ENCODE peak calls at places on chromosome 12, in nine cellular contexts. K is NT2/D1, J is psoas muscle, M is IMR-90, E is astrocyte, V is left lung, R is cardiac muscle cell, A is tibial nerve, Y is neural progenitor cell. G is an unnamed sample.
A peak's percentile ranks its signal among the peaks of the same experiment; 100 is the strongest.

GRCh38 chr12:79522657-79523386 is 167.9 kb downstream of the PAWR start:
- DNase-seq in K (no peak), J (no peak), M (no peak), E (no peak), V (no peak), R (no peak), A (no peak), Y (no peak), G (no peak)

GRCh38 chr12:120229583-120230325 is 28.8 kb upstream of the RPLP0 start:
- DNase-seq in K (no peak), J (no peak), M (no peak), E (no peak), V (no peak), R (peak; percentile 61), A (no peak), Y (peak; percentile 33), G (no peak)

GRCh38 chr12:15664491-15664890 is 124.7 kb downstream of the EPS8 start:
- DNase-seq in K (no peak), J (no peak), M (peak; percentile 56), E (peak; percentile 73), V (no peak), R (peak; percentile 53), A (no peak), Y (no peak), G (no peak)

GRCh38 chr12:4147051-4147481 is 126.5 kb upstream of the CCND2 start:
- DNase-seq in K (no peak), J (no peak), M (no peak), E (no peak), V (no peak), R (no peak), A (no peak), Y (no peak), G (no peak)

GRCh38 chr12:97595423-97595822 is 132.8 kb downstream of the RMST start:
- DNase-seq in K (no peak), J (no peak), M (no peak), E (no peak), V (no peak), R (no peak), A (no peak), Y (no peak), G (no peak)

GRCh38 chr12:30753233-30753632 is 1.5 kb downstream of the CAPRIN2 start:
- DNase-seq in K (peak; percentile 69), J (no peak), M (peak; percentile 39), E (peak; percentile 37), V (no peak), R (peak; percentile 66), A (no peak), Y (peak; percentile 60), G (no peak)

GRCh38 chr12:46404225-46404631 is 31.7 kb upstream of the SLC38A2 start:
- DNase-seq in K (no peak), J (no peak), M (peak; percentile 61), E (peak; percentile 97), V (no peak), R (peak; percentile 91), A (no peak), Y (no peak), G (no peak)

GRCh38 chr12:2161478-2161877 is 108.7 kb downstream of the CACNA1C start:
- DNase-seq in K (no peak), J (peak; percentile 85), M (no peak), E (peak; percentile 74), V (no peak), R (peak; percentile 81), A (peak; percentile 77), Y (no peak), G (no peak)

GRCh38 chr12:109291531-109292341 is 17.3 kb downstream of the FOXN4 start:
- DNase-seq in K (peak; percentile 55), J (peak; percentile 70), M (no peak), E (peak; percentile 16), V (no peak), R (peak; percentile 41), A (no peak), Y (peak; percentile 96), G (no peak)

GRCh38 chr12:51678086-51678724 is 87.2 kb downstream of the SCN8A start:
- DNase-seq in K (peak; percentile 57), J (no peak), M (peak; percentile 67), E (peak; percentile 26), V (no peak), R (peak; percentile 72), A (no peak), Y (peak; percentile 44), G (peak; percentile 9)

GRCh38 chr12:44286336-44286735 is 450.5 kb downstream of the TMEM117 start:
- DNase-seq in K (no peak), J (no peak), M (peak; percentile 35), E (peak; percentile 61), V (no peak), R (peak; percentile 3), A (no peak), Y (no peak), G (no peak)

GRCh38 chr12:64608901-64609542 is 1.3 kb upstream of the RASSF3 start:
- DNase-seq in K (no peak), J (no peak), M (peak; percentile 68), E (peak; percentile 52), V (no peak), R (peak; percentile 49), A (no peak), Y (peak; percentile 33), G (peak; percentile 56)

GRCh38 chr12:131082795-131083194 is 129.1 kb downstream of the ADGRD1 start:
- DNase-seq in K (no peak), J (no peak), M (no peak), E (no peak), V (no peak), R (no peak), A (no peak), Y (no peak), G (peak; percentile 5)

GRCh38 chr12:46752396-46752795 is 73.4 kb downstream of the SLC38A4 start:
- DNase-seq in K (no peak), J (no peak), M (peak; percentile 26), E (no peak), V (no peak), R (no peak), A (no peak), Y (no peak), G (peak; percentile 1)

GRCh38 chr12:48991247-48992050 is 7.7 kb downstream of the DDN start:
- DNase-seq in K (no peak), J (no peak), M (no peak), E (no peak), V (no peak), R (no peak), A (no peak), Y (no peak), G (no peak)

GRCh38 chr12:32545413-32545970 is 133.6 kb upstream of the DNM1L start:
- DNase-seq in K (no peak), J (no peak), M (no peak), E (no peak), V (no peak), R (no peak), A (no peak), Y (no peak), G (no peak)

GRCh38 chr12:61610143-61610542 is 650.1 kb upstream of the USP15 start:
- DNase-seq in K (no peak), J (no peak), M (no peak), E (no peak), V (no peak), R (no peak), A (no peak), Y (no peak), G (no peak)

DNA sequence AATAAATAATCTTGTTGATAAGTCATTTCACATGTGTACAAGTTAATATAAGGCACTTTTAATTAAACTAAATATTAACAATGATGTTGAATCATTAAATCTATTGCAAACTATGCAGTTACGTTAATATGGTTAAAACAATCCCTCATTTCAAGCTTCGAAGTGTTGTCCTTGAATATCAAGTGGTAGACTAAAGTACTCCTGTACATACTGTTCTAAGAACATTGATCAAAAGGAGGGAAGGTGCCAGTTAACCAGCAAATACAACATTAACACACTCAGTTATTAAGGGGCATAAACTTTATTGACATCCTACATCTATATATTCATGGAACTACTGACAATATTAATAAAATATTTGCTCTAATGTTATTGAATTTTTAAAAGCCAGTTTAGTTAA is 8.7 kb downstream of the BCAT1 start:
- DNase-seq in K (no peak), J (no peak), M (no peak), E (no peak), V (no peak), R (no peak), A (no peak), Y (no peak), G (no peak)
- H3K36me3 ChIP-seq in K (peaks cover 67% of the 10 kb centered on the region), J (no peaks in the 10 kb centered on the region), M (peaks cover 6% of the 10 kb centered on the region), E (peaks cover 14% of the 10 kb centered on the region), V (no peaks in the 10 kb centered on the region), R (no peaks in the 10 kb centered on the region), A (no peaks in the 10 kb centered on the region), Y (no peaks in the 10 kb centered on the region), G (no peaks in the 10 kb centered on the region)

DNA sequence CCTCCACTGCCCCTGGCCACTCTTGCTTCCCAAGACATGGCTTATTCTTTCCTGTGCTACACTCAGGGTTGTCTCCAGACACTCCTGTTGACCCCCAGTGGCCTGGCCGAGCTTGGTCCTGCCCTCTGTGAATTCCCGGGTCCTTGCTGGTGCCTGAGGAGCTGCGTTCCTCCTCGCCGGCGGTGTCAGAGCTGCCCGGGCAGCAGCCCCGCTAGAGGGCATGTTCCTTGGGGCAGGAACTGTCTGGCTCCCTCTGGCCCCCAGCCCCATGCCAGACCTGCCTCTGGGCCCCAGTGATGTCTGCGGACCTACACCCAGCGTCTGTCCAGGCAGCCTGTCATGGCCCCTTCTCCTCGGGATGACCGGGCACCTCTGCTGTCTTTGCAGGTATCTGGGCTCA is 68.4 kb downstream of the AACS start:
- DNase-seq in K (no peak), J (no peak), M (no peak), E (no peak), V (no peak), R (no peak), A (no peak), Y (no peak), G (no peak)
- H3K36me3 ChIP-seq in K (peaks cover 65% of the 10 kb centered on the region), J (peaks cover 11% of the 10 kb centered on the region), M (peaks cover 13% of the 10 kb centered on the region), E (peaks cover 6% of the 10 kb centered on the region), V (peaks cover 57% of the 10 kb centered on the region), R (peaks cover 3% of the 10 kb centered on the region), A (peaks cover 8% of the 10 kb centered on the region), Y (no peaks in the 10 kb centered on the region), G (no peaks in the 10 kb centered on the region)

DNA sequence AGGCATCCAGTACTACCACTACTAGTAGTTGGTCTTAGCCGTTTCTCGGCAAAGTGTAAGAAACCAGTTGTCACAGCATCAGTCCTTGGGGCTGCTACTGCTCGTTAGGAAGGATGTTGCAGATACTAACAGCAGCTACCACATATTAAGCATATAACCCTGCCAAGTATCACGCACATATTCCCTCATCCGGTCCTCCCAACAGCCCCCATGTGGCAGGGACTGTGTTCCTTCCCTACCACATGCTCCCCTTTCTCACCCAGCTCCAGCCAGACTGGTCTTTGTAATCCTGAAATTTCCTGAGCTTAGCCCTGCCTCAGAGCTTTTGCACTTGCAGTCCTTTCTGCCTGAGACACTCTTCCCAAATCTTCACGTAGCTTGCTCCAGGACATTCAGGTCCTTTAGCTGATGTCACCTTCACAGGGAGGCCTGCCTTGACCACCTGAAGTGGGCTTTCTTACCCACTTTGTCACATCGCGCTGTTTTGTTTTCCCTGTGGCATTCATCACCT is 7.8 kb downstream of the ERP29 start:
- DNase-seq in K (no peak), J (no peak), M (no peak), E (no peak), V (no peak), R (no peak), A (no peak), Y (no peak), G (no peak)
- H3K36me3 ChIP-seq in K (peaks cover 70% of the 10 kb centered on the region), J (peaks cover 78% of the 10 kb centered on the region), M (peaks cover 30% of the 10 kb centered on the region), E (peaks cover 31% of the 10 kb centered on the region), V (peaks cover 65% of the 10 kb centered on the region), R (peaks cover 28% of the 10 kb centered on the region), A (no peaks in the 10 kb centered on the region), Y (peaks cover 12% of the 10 kb centered on the region), G (peaks cover 55% of the 10 kb centered on the region)

DNA sequence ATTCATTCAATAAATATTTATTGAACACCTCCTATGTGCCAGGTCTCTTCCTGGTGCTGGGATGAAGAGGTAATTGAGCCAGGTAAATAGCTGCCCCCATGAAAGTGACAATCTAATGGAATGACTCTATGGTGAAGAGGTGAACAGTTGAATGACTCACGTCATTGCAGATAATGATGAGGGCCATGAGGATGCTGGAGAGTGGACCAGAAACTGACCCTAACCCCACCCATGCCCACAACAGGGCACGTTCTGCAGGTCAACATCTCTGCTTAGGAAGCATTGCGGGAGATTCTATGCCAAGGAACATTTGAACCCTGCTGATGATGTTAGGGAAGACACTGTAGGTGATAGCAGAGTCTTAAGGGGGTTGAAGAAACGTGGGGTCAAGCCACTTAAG is 788.9 kb upstream of the TBX3 start:
- DNase-seq in K (no peak), J (no peak), M (no peak), E (no peak), V (no peak), R (no peak), A (no peak), Y (no peak), G (no peak)
- H3K36me3 ChIP-seq in K (no peaks in the 10 kb centered on the region), J (no peaks in the 10 kb centered on the region), M (no peaks in the 10 kb centered on the region), E (no peaks in the 10 kb centered on the region), V (no peaks in the 10 kb centered on the region), R (no peaks in the 10 kb centered on the region), A (no peaks in the 10 kb centered on the region), Y (no peaks in the 10 kb centered on the region), G (no peaks in the 10 kb centered on the region)

G was measured in CD4-positive, alpha-beta memory T cell.